ENCODE peak calls at places on chromosomes 4 and X, in eight cellular contexts. W is sciatic nerve, R is transverse colon, C is NCI-H1105, S is T-helper 1 cell, J is kidney glomerular epithelial cell, A is left colon, T is fibroblast of mammary gland. I is an unnamed sample.

GRCh38 chr4:53649357-53649756 is 58.1 kb upstream of the LNX1 start:
- DNase-seq in J (no peak), A (no peak), S (no peak), T (no peak), W (no peak), R (no peak), C (no peak), I (no peak)

GRCh38 chr4:73978886-73979285 is 2.9 kb downstream of the PF4 start:
- DNase-seq in A (no peak), R (no peak), C (no peak), S (no peak), J (peak), W (no peak), T (peak), I (no peak)

GRCh38 chrX:107710617-107711391 is 64.8 kb downstream of the TSC22D3 start:
- DNase-seq in R (peak), A (no peak), S (peak), J (peak), C (no peak), W (no peak), T (peak), I (peak)

GRCh38 chr4:48047421-48047844 is 30.9 kb downstream of the NIPAL1 start:
- DNase-seq in W (no peak), R (peak), C (no peak), A (no peak), S (peak), J (no peak), T (no peak), I (no peak)

GRCh38 chrX:24498975-24499374 is 33.9 kb downstream of the PDK3 start:
- DNase-seq in C (peak), R (no peak), W (no peak), A (no peak), T (peak), S (no peak), J (no peak), I (no peak)

GRCh38 chr4:158046345-158046744 is 126.5 kb downstream of the GASK1B start:
- DNase-seq in W (no peak), A (no peak), S (no peak), T (no peak), C (no peak), J (no peak), R (no peak), I (no peak)

GRCh38 chr4:140125374-140125773 is 28.6 kb downstream of the MAML3 start:
- DNase-seq in T (no peak), C (no peak), A (no peak), J (no peak), R (no peak), S (no peak), W (no peak), I (no peak)

GRCh38 chrX:153909024-153909979 is 4.8 kb downstream of the AVPR2 start:
- DNase-seq in R (no peak), W (peak), C (no peak), J (no peak), A (no peak), S (no peak), T (no peak), I (no peak)

GRCh38 chrX:10077425-10078188 is 79.2 kb upstream of the CLCN4 start:
- DNase-seq in W (no peak), S (no peak), J (no peak), C (no peak), T (peak), A (no peak), R (no peak), I (no peak)

GRCh38 chr4:39559641-39560040 is 32.4 kb upstream of the UGDH start:
- DNase-seq in S (no peak), T (no peak), C (no peak), J (no peak), R (peak), A (peak), W (no peak), I (no peak)

GRCh38 chrX:96776966-96777365 is 92.3 kb downstream of the DIAPH2 start:
- DNase-seq in J (peak), R (no peak), C (no peak), W (no peak), A (no peak), T (peak), S (no peak), I (no peak)

GRCh38 chr4:2790583-2791517 is 2.0 kb upstream of the SH3BP2 start:
- DNase-seq in S (no peak), R (no peak), C (no peak), T (no peak), W (peak), J (no peak), A (peak), I (peak)

GRCh38 chr4:98498774-98499173 is 159.6 kb downstream of the TSPAN5 start:
- DNase-seq in R (no peak), S (no peak), J (no peak), W (no peak), A (no peak), T (no peak), C (no peak), I (no peak)

GRCh38 chrX:34655496-34656258 is 1.4 kb downstream of the TMEM47 start:
- DNase-seq in W (no peak), A (no peak), S (no peak), R (no peak), J (no peak), T (no peak), C (no peak), I (no peak)

GRCh38 chrX:78384486-78384885 is 57.1 kb upstream of the CYSLTR1 start:
- DNase-seq in J (no peak), A (no peak), T (no peak), S (no peak), W (no peak), R (no peak), C (no peak), I (no peak)

GRCh38 chr4:5676763-5677162 is 31.6 kb downstream of the EVC2 start:
- DNase-seq in W (no peak), T (no peak), A (no peak), C (no peak), R (no peak), S (no peak), J (no peak), I (no peak)

GRCh38 chrX:22097295-22097694 is 65.2 kb downstream of the PHEX start:
- DNase-seq in C (no peak), J (peak), W (no peak), S (no peak), R (no peak), T (peak), A (no peak), I (no peak)

GRCh38 chrX:118345045-118345400 is 883 bp upstream of the WDR44 start:
- DNase-seq in S (no peak), W (no peak), J (no peak), T (no peak), R (no peak), C (peak), A (no peak), I (no peak)

GRCh38 chr4:180560896-180561295 is 1682.3 kb upstream of the TENM3 start:
- DNase-seq in C (no peak), A (no peak), T (peak), R (no peak), J (no peak), S (no peak), W (no peak), I (no peak)

GRCh38 chrX:37765507-37765906 is 14.4 kb upstream of the CYBB start:
- DNase-seq in S (no peak), T (no peak), W (no peak), R (no peak), A (no peak), J (no peak), C (no peak), I (no peak)

GRCh38 chr4:20895208-20895607 is 194.9 kb downstream of the PACRGL start:
- DNase-seq in R (no peak), J (no peak), S (no peak), W (no peak), C (no peak), T (no peak), A (no peak), I (no peak)

GRCh38 chr4:186204611-186205144 is 13.3 kb downstream of the CYP4V2 start:
- DNase-seq in J (no peak), C (no peak), T (no peak), A (peak), S (no peak), W (no peak), R (peak), I (no peak)

GRCh38 chrX:153059191-153060094 is 3.2 kb downstream of the PNMA3 start:
- DNase-seq in T (no peak), S (no peak), A (no peak), C (no peak), R (no peak), W (no peak), J (no peak), I (no peak)

GRCh38 chrX:107674480-107675364 is 46.4 kb downstream of the PRPS1 start:
- DNase-seq in R (peak), W (no peak), S (peak), C (no peak), T (peak), J (no peak), A (peak), I (peak)

GRCh38 chr4:145719752-145720624 is 40.0 kb downstream of the C4orf51 start:
- DNase-seq in T (no peak), J (no peak), S (no peak), A (no peak), C (no peak), W (no peak), R (no peak), I (no peak)

GRCh38 chrX:101595739-101596419 is 21.9 kb downstream of the ARMCX6 start:
- DNase-seq in R (no peak), C (no peak), J (peak), S (peak), T (peak), A (no peak), W (no peak), I (no peak)

GRCh38 chr4:108068422-108068821 is 78.7 kb downstream of the HADH start:
- DNase-seq in C (no peak), J (no peak), T (peak), A (no peak), S (no peak), W (no peak), R (no peak), I (no peak)

I was measured in adrenal gland.